ENCODE peak calls at places on chromosomes 11 and 22, in four cellular contexts. Q is GM12878, K is HepG2, N is K562. F is an unnamed sample.

GRCh38 chr22:39518996-39519680 is 1.2 kb upstream of the ATF4 start:
- DNase-seq in Q (no peak), K (no peak), N (no peak), F (peak)

GRCh38 chr11:67644042-67644441 is 4.5 kb upstream of the TBX10 start:
- DNase-seq in Q (no peak), K (peak), N (peak), F (no peak)

GRCh38 chr11:19735512-19735911 is 22.9 kb downstream of the NAV2 start:
- DNase-seq in Q (no peak), K (no peak), N (no peak), F (no peak)

GRCh38 chr11:88544656-88545280 is 207.2 kb upstream of the CTSC start:
- DNase-seq in Q (no peak), K (no peak), N (no peak), F (no peak)

GRCh38 chr11:13216019-13217006 is 61.3 kb upstream of the BMAL1 start:
- DNase-seq in Q (no peak), K (peak), N (no peak), F (no peak)

GRCh38 chr22:37206118-37206840 is 6.0 kb downstream of the SSTR3 start:
- DNase-seq in Q (no peak), K (no peak), N (no peak), F (no peak)

GRCh38 chr11:109926941-109927340 is 166.3 kb upstream of the ZC3H12C start:
- DNase-seq in Q (no peak), K (no peak), N (no peak), F (no peak)

GRCh38 chr11:34150494-34151151 is 45.2 kb downstream of the NAT10 start:
- DNase-seq in Q (no peak), K (no peak), N (no peak), F (no peak)

GRCh38 chr11:35629914-35630313 is 11.7 kb downstream of the FJX1 start:
- DNase-seq in Q (no peak), K (peak), N (no peak), F (no peak)

GRCh38 chr22:26679003-26679629 is 21.7 kb downstream of the MIAT start:
- DNase-seq in Q (peak), K (peak), N (peak), F (peak)

GRCh38 chr11:132253469-132254264 is 883.3 kb downstream of the NTM start:
- DNase-seq in Q (no peak), K (no peak), N (no peak), F (no peak)

DNA sequence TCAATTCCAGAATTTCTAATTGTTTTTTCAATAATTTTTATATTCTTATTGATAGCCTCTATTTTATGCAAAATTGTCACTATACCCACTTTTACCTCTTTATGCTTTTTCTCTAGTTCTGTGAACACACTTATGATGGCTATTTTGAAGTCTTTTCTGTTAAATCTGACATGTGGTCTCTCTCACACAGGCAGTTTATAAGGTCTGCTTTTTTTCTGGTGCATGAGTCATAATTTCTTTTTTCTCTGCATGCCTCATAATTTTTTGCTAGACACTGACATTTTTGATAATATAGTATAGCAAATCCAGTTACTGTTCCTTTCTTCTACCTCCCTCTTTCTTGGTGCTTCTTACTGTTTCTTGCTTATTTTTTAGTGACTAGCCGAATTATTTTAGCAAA is 36.0 kb downstream of the ZBTB44 start:
- DNase-seq in Q (no peak), K (no peak), N (no peak), F (no peak)
- TF ChIP-seq SP1 in Q (no peak), K (no peak), N (no peak), F (no peak)

DNA sequence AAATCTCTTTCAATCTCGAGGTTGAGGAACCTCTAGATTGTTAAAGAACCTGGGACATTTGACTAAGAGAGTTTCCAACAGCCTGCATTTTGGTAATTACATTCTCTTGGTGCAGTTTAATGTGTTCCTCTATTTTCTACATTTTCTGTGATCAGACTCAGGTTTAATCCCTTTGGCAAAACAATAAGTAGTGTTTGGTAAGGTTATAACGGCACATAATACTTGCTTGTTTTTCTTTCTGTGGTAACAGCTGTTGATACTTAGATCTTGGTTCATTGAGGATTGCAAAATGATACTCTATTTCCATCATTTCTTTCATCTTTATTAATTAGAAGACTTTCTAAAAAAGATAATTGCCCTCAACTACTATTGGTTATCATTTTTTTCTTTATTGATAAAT is 271.3 kb downstream of the SBF2 start:
- DNase-seq in Q (no peak), K (no peak), N (no peak), F (no peak)
- TF ChIP-seq BHLHE40 in Q (no peak), K (no peak), N (no peak), F (no peak)

DNA sequence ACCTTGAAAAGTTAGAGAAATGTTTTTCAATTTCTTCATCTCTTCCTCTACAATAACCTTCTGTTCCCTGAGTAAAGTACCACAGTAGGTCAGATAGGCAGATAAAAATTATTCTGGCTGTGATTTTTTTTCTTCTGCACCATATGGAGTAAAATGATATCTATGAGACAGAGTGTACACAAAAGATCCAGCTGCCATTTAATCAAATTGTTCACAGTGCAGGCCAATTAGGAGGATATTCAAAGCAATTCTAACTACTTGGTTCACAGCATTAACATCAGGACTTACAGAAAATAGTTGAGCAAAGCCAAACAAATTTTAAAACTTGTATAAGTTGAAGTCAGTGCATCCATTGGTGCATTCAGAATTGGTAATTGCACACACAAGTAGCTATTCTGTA is 147.9 kb upstream of the LUZP2 start:
- DNase-seq in Q (no peak), K (no peak), N (no peak), F (no peak)
- TF ChIP-seq SP1 in Q (no peak), K (no peak), N (no peak), F (no peak)

GRCh38 chr11:43315966-43316365 is 4.2 kb downstream of the API5 start:
- DNase-seq in Q (no peak), K (no peak), N (no peak), F (no peak)

GRCh38 chr11:43311791-43312607 is at the start of gene API5:
- DNase-seq in Q (peak), K (peak), N (peak), F (peak)

GRCh38 chr11:43316451-43316850 is 4.7 kb downstream of the API5 start:
- DNase-seq in Q (no peak), K (no peak), N (no peak), F (no peak)
- TF ChIP-seq BHLHE40 in Q (no peak), K (no peak), N (no peak), F (no peak)